ENCODE peak calls at places on chromosomes 1 and 21, in five cellular contexts. D, K, V, L and E are unnamed samples.

GRCh38 chr1:53057134-53057533 is 4.9 kb upstream of the PODN start:
- DNase-seq in D (no peak), K (no peak), V (no peak), L (no peak), E (no peak)

GRCh38 chr1:221735976-221736375 is 5.9 kb downstream of the DUSP10 start:
- DNase-seq in D (no peak), K (no peak), V (no peak), L (no peak), E (no peak)

GRCh38 chr1:170670751-170671628 is 7.1 kb downstream of the PRRX1 start:
- DNase-seq in D (peak; percentile 96), K (peak; percentile 63), V (no peak), L (no peak), E (no peak)

GRCh38 chr21:44485254-44485793 is 30.0 kb downstream of the LRRC3 start:
- DNase-seq in D (peak; percentile 87), K (no peak), V (no peak), L (no peak), E (no peak)

GRCh38 chr1:168623838-168624237 is 47.4 kb downstream of the XCL1 start:
- DNase-seq in D (no peak), K (no peak), V (no peak), L (no peak), E (no peak)

GRCh38 chr1:59393211-59394180 is 96.6 kb downstream of the FGGY start:
- DNase-seq in D (no peak), K (no peak), V (no peak), L (peak; percentile 50), E (peak; percentile 61)

GRCh38 chr1:169163059-169163458 is 56.6 kb downstream of the ATP1B1 start:
- DNase-seq in D (no peak), K (no peak), V (no peak), L (no peak), E (no peak)

GRCh38 chr1:54819195-54819536 is 18.0 kb upstream of the TTC22 start:
- DNase-seq in D (peak; percentile 39), K (no peak), V (no peak), L (no peak), E (no peak)

GRCh38 chr1:43443197-43443946 is 10.4 kb downstream of the HYI start:
- DNase-seq in D (no peak), K (no peak), V (no peak), L (no peak), E (no peak)

GRCh38 chr1:175129997-175130648 is 62.5 kb downstream of the KIAA0040 start:
- DNase-seq in D (no peak), K (peak; percentile 95), V (no peak), L (no peak), E (no peak)

GRCh38 chr1:207071426-207071825 is 17.2 kb upstream of the C4BPB start:
- DNase-seq in D (no peak), K (no peak), V (no peak), L (no peak), E (no peak)

GRCh38 chr1:214404154-214404553 is 123.2 kb downstream of the SMYD2 start:
- DNase-seq in D (no peak), K (no peak), V (peak; percentile 12), L (no peak), E (no peak)

GRCh38 chr1:10778640-10779039 is 17.8 kb downstream of the CASZ1 start:
- DNase-seq in D (no peak), K (no peak), V (no peak), L (no peak), E (no peak)

GRCh38 chr1:6393400-6394187 is at the start of gene ACOT7:
- DNase-seq in D (peak; percentile 88), K (peak; percentile 30), V (peak; percentile 25), L (peak; percentile 79), E (peak; percentile 92)

GRCh38 chr1:6392880-6393399 is 627 bp downstream of the ACOT7 start:
- DNase-seq in D (no peak), K (no peak), V (no peak), L (no peak), E (peak; percentile 49)

GRCh38 chr1:6386371-6386949 is 7.1 kb downstream of the ACOT7 start:
- DNase-seq in D (no peak), K (no peak), V (no peak), L (no peak), E (no peak)

GRCh38 chr1:6392081-6392879 is 1.3 kb downstream of the ACOT7 start:
- DNase-seq in D (no peak), K (no peak), V (no peak), L (peak; percentile 58), E (no peak)

DNA sequence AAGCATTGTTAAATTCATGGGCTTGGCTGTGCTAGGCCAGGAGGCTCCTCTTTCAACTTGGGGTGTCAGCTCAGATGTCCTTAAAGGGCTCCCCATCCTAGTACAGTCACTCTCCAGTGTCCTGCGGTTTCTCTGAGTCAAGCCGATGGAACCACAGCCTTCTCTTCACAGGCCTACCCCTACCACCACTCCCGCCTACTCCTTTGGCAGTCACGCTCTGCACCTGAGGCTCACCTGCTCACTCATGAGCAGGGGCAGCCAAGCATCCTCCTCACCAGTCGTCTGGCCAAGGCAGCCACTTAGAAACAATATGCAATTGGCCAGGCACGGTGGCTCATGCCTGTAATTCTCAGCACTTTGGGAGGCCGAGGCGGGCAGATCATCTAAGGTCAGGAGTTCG is 3.6 kb downstream of the ACOT7 start:
- DNase-seq in D (no peak), K (no peak), V (no peak), L (no peak), E (no peak)
- TF ChIP-seq SUZ12 in D (no peak), K (no peak), V (no peak), L (no peak), E (no peak)

DNA sequence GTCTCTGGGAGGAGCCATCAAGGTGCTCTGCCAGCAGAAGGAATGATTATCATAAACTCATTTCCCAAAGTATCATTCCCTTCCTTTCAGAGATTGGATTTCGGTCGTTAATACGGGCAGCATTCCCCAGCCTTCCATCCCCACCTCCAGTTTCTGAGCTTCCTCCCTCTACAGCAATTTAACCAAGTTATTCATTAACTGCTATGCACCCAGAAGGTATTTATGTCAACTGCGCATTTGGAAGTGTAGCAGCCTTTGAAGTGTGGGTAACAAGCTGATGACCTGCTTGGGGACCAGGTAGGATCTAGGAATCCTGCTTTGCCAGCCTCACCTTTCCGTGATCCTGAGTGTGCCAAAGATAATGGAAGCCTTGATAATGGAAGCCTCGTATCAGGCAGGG is 172.4 kb upstream of the IGSF21 start:
- DNase-seq in D (no peak), K (no peak), V (no peak), L (peak; percentile 16), E (no peak)
- TF ChIP-seq SUZ12 in D (no peak), K (no peak), V (no peak), L (no peak), E (no peak)

DNA sequence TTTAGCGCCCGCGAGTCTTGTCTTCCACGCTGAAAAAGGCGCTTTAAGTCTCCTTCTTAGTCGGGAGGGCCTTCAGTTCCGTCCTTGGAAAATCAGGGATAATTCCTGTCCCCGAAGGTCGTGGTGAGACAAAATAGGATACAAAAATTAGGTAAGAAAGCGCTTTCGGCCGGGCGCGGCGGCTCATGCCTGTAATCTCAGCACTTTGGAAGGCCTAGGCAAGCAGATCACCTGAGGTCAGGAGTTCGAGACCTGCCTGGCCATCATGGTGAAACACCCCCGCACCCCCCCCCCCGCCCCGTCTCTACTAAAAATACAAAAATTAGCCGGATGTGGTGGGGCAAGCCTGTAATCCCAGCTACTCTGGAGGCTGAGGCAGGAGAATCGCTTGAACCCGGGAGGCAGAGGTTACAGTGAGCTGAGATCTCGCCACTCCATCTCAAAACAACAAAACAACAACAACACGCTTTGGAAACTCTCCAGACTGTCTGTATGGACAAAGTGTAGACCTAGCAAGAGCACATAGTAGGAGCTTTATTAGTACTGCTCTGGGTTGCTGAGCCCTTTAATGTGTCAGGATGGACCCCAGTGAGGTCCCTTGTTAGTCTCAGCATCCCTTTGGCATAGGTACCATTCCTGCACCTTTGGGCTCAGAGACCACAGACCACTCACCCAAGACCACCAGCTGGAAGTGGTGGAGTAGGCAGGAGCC is 790 bp upstream of the TMEM54 start:
- DNase-seq in D (no peak), K (no peak), V (no peak), L (no peak), E (no peak)
- TF ChIP-seq SUZ12 in D (no peak), K (no peak), V (no peak), L (no peak), E (no peak)

DNA sequence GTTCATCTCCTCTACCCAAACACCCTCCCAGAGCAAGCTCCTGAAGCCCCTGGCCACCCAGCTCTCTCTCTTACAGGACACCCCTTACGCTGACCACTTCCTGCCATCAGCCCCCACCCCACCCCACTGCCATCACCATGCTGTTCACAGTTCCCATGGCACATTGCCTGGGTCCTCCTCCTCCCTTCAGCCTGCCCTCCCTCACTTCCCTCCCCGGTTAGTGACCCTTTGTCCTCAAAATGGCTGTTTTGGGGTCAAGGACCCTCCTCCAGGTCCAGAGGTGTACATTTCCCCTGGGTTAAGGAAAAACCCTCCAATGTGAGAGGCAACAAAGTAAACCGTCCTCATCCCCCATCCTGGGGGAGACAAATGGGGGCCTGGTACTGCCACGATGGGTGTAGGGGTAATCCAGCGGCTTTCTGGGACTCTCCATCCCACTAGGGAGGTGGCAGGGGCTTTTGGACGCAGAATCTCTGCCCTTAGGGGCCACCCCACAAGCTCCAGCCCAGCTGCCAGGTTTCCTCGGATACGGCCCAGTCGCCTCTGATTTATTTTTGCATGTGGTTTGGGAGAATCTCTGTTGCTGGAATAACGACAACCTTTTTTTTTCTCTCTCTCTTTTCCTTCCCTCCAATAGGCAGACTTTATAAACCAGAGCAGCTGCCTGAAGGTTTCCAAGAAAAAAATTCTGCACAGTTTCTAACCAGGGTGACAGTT is 8.5 kb downstream of the CAMK2N1 start:
- DNase-seq in D (no peak), K (no peak), V (no peak), L (no peak), E (no peak)
- TF ChIP-seq SUZ12 in D (no peak), K (no peak), V (no peak), L (no peak), E (no peak)

GRCh38 chr1:186812560-186812959 is 16.2 kb upstream of the PLA2G4A start:
- DNase-seq in D (no peak), K (no peak), V (no peak), L (no peak), E (no peak)
- TF ChIP-seq SUZ12 in D (no peak), K (no peak), V (no peak), L (no peak), E (no peak)

GRCh38 chr1:92831762-92832536 is at the start of gene RPL5:
- DNase-seq in D (peak; percentile 99), K (peak; percentile 97), V (peak; percentile 96), L (peak; percentile 94), E (peak; percentile 99)

GRCh38 chr1:92834617-92835016 is 2.8 kb downstream of the RPL5 start:
- DNase-seq in D (no peak), K (no peak), V (no peak), L (no peak), E (no peak)

GRCh38 chr1:92831368-92831761 is 475 bp upstream of the RPL5 start:
- DNase-seq in D (no peak), K (no peak), V (no peak), L (no peak), E (no peak)

GRCh38 chr1:92832537-92833160 is 809 bp downstream of the RPL5 start:
- DNase-seq in D (no peak), K (no peak), V (no peak), L (no peak), E (no peak)

DNA sequence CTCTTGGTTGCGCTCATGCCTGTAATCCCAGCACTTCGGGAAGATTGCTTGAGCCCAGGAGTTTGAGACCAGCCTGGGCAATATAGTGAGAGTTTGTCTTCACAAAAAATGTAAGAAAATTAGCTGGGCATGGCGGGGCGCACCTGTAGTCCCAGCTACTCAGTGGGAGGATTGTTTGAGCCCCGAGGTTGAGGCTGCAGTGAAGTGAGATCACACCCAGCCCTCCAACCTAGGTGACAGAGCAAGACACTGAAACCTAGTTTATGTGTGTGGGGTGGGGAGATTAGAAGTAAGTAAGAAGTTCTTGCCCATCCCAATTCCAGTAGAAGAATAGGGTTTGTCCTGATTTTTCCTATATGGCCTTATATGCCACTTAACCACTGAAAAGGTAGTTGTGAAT is 2.0 kb downstream of the RPL5 start:
- DNase-seq in D (no peak), K (no peak), V (no peak), L (no peak), E (no peak)
- TF ChIP-seq SUZ12 in D (no peak), K (no peak), V (no peak), L (no peak), E (no peak)